ENCODE peak calls at places on chromosomes 3 and 15, in ten cellular contexts. One of them, this sample, is unnamed.

GRCh38 chr15:91534235-91534634 is 319.3 kb upstream of the SLCO3A1 start:
- DNase-seq in BJ: no peak
- DNase-seq in foreskin fibroblast: no peak
- DNase-seq in GM12865: no peak
- DNase-seq in fibroblast of the aortic adventitia: no peak
- DNase-seq in lung: no peak
- DNase-seq in PC-3: no peak
- DNase-seq in lower leg skin: no peak
- DNase-seq in cardiac muscle cell: no peak
- DNase-seq in prostate gland: no peak
- DNase-seq in this sample: no peak

GRCh38 chr3:49339947-49340800 is at the start of gene USP4:
- DNase-seq in BJ: peak
- DNase-seq in foreskin fibroblast: peak
- DNase-seq in GM12865: peak
- DNase-seq in fibroblast of the aortic adventitia: peak
- DNase-seq in lung: peak
- DNase-seq in PC-3: peak
- DNase-seq in lower leg skin: peak
- DNase-seq in cardiac muscle cell: peak
- DNase-seq in prostate gland: peak
- DNase-seq in this sample: no peak

GRCh38 chr3:3353153-3353552 is 173.7 kb upstream of the CRBN start:
- DNase-seq in BJ: no peak
- DNase-seq in foreskin fibroblast: no peak
- DNase-seq in GM12865: peak
- DNase-seq in fibroblast of the aortic adventitia: no peak
- DNase-seq in lung: no peak
- DNase-seq in PC-3: no peak
- DNase-seq in lower leg skin: no peak
- DNase-seq in cardiac muscle cell: no peak
- DNase-seq in prostate gland: no peak
- DNase-seq in this sample: no peak

GRCh38 chr3:49602877-49603411 is 48.7 kb downstream of the BSN start:
- DNase-seq in BJ: no peak
- DNase-seq in foreskin fibroblast: no peak
- DNase-seq in GM12865: peak
- DNase-seq in fibroblast of the aortic adventitia: no peak
- DNase-seq in lung: no peak
- DNase-seq in PC-3: peak
- DNase-seq in lower leg skin: no peak
- DNase-seq in cardiac muscle cell: no peak
- DNase-seq in prostate gland: no peak
- DNase-seq in this sample: no peak

GRCh38 chr15:40088929-40089755 is 19.5 kb downstream of the BMF start:
- DNase-seq in BJ: no peak
- DNase-seq in foreskin fibroblast: no peak
- DNase-seq in GM12865: no peak
- DNase-seq in fibroblast of the aortic adventitia: peak
- DNase-seq in lung: no peak
- DNase-seq in PC-3: no peak
- DNase-seq in lower leg skin: no peak
- DNase-seq in cardiac muscle cell: peak
- DNase-seq in prostate gland: no peak
- DNase-seq in this sample: no peak

GRCh38 chr15:31259562-31260252 is 66.9 kb upstream of the KLF13 start:
- DNase-seq in BJ: no peak
- DNase-seq in foreskin fibroblast: no peak
- DNase-seq in GM12865: no peak
- DNase-seq in fibroblast of the aortic adventitia: no peak
- DNase-seq in lung: no peak
- DNase-seq in PC-3: no peak
- DNase-seq in lower leg skin: no peak
- DNase-seq in cardiac muscle cell: no peak
- DNase-seq in prostate gland: no peak
- DNase-seq in this sample: no peak

GRCh38 chr3:71587958-71588357 is 4.4 kb upstream of the FOXP1 start:
- DNase-seq in BJ: no peak
- DNase-seq in foreskin fibroblast: no peak
- DNase-seq in GM12865: no peak
- DNase-seq in fibroblast of the aortic adventitia: no peak
- DNase-seq in lung: no peak
- DNase-seq in PC-3: no peak
- DNase-seq in lower leg skin: no peak
- DNase-seq in cardiac muscle cell: no peak
- DNase-seq in prostate gland: no peak
- DNase-seq in this sample: no peak

GRCh38 chr3:173066044-173066679 is 74.9 kb downstream of the SPATA16 start:
- DNase-seq in BJ: no peak
- DNase-seq in foreskin fibroblast: peak
- DNase-seq in GM12865: peak
- DNase-seq in fibroblast of the aortic adventitia: peak
- DNase-seq in lung: no peak
- DNase-seq in PC-3: peak
- DNase-seq in lower leg skin: no peak
- DNase-seq in cardiac muscle cell: no peak
- DNase-seq in prostate gland: no peak
- DNase-seq in this sample: no peak

GRCh38 chr3:13287833-13288232 is 132.3 kb downstream of the NUP210 start:
- DNase-seq in BJ: no peak
- DNase-seq in foreskin fibroblast: no peak
- DNase-seq in GM12865: no peak
- DNase-seq in fibroblast of the aortic adventitia: no peak
- DNase-seq in lung: no peak
- DNase-seq in PC-3: no peak
- DNase-seq in lower leg skin: no peak
- DNase-seq in cardiac muscle cell: no peak
- DNase-seq in prostate gland: no peak
- DNase-seq in this sample: no peak

DNA sequence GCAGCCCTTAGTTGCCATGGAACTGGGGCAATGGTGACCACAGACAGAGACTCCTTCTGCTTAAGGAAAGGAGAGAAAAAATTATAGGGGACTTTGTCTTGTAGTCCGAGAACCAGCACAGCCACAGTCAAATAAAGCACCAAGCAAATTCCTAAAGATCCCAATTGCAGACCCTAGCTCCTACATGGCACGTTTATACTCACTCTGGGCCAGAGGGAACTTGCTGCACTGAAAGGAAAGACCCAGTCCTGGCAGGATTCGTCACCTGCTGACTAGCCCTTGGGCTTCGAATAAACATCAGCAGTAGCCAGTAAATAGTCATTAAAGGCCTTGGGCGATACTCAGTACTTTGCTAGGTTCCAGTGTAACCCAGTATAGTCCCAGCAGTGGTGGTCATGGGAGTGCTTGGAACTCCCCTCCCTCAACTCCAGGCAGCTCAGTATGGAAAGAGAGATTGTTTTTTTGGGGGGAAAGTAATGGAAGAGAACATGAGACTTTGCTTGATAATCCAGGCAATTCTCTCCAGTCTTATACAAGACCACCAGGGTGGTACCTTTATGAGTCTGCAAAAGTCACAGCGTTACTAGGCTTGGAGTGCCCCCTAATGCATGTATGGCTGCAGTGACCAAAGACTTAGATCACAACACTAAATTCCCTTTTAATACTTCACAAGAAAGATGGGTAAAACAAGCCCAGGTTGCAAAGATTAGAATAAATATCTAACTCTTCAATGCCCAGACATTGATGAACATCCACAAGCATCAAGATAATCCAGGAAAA is 66.4 kb upstream of the AGTR1 start:
- DNase-seq in BJ: no peak
- DNase-seq in foreskin fibroblast: no peak
- DNase-seq in GM12865: no peak
- DNase-seq in fibroblast of the aortic adventitia: peak
- DNase-seq in lung: no peak
- DNase-seq in PC-3: no peak
- DNase-seq in lower leg skin: no peak
- DNase-seq in cardiac muscle cell: peak
- DNase-seq in prostate gland: no peak
- DNase-seq in this sample: no peak
- TF ChIP-seq CTCF in BJ: no peak
- TF ChIP-seq CTCF in foreskin fibroblast: peak
- TF ChIP-seq CTCF in GM12865: no peak
- TF ChIP-seq CTCF in fibroblast of the aortic adventitia: peak
- TF ChIP-seq CTCF in lung: no peak
- TF ChIP-seq CTCF in PC-3: peak
- TF ChIP-seq CTCF in lower leg skin: no peak
- TF ChIP-seq CTCF in cardiac muscle cell: peak
- TF ChIP-seq CTCF in prostate gland: no peak
- TF ChIP-seq CTCF in this sample: peak

GRCh38 chr3:29772436-29772835 is 491.6 kb downstream of the RBMS3 start:
- DNase-seq in BJ: no peak
- DNase-seq in foreskin fibroblast: no peak
- DNase-seq in GM12865: no peak
- DNase-seq in fibroblast of the aortic adventitia: no peak
- DNase-seq in lung: no peak
- DNase-seq in PC-3: no peak
- DNase-seq in lower leg skin: no peak
- DNase-seq in cardiac muscle cell: no peak
- DNase-seq in prostate gland: no peak
- DNase-seq in this sample: no peak

GRCh38 chr3:29773481-29773880 is 492.6 kb downstream of the RBMS3 start:
- DNase-seq in BJ: no peak
- DNase-seq in foreskin fibroblast: no peak
- DNase-seq in GM12865: no peak
- DNase-seq in fibroblast of the aortic adventitia: no peak
- DNase-seq in lung: no peak
- DNase-seq in PC-3: no peak
- DNase-seq in lower leg skin: no peak
- DNase-seq in cardiac muscle cell: no peak
- DNase-seq in prostate gland: no peak
- DNase-seq in this sample: no peak

GRCh38 chr3:29775352-29775751 is 494.5 kb downstream of the RBMS3 start:
- DNase-seq in BJ: no peak
- DNase-seq in foreskin fibroblast: no peak
- DNase-seq in GM12865: no peak
- DNase-seq in fibroblast of the aortic adventitia: peak
- DNase-seq in lung: no peak
- DNase-seq in PC-3: no peak
- DNase-seq in lower leg skin: no peak
- DNase-seq in cardiac muscle cell: peak
- DNase-seq in prostate gland: no peak
- DNase-seq in this sample: peak

GRCh38 chr3:29777869-29778268 is 497.0 kb downstream of the RBMS3 start:
- DNase-seq in BJ: no peak
- DNase-seq in foreskin fibroblast: no peak
- DNase-seq in GM12865: no peak
- DNase-seq in fibroblast of the aortic adventitia: no peak
- DNase-seq in lung: no peak
- DNase-seq in PC-3: no peak
- DNase-seq in lower leg skin: no peak
- DNase-seq in cardiac muscle cell: no peak
- DNase-seq in prostate gland: no peak
- DNase-seq in this sample: no peak
- H3K4me3 ChIP-seq in BJ: no peak
- H3K4me3 ChIP-seq in foreskin fibroblast: no peak
- H3K4me3 ChIP-seq in GM12865: no peak
- H3K4me3 ChIP-seq in fibroblast of the aortic adventitia: no peak
- H3K4me3 ChIP-seq in lung: no peak
- H3K4me3 ChIP-seq in PC-3: no peak
- H3K4me3 ChIP-seq in lower leg skin: no peak
- H3K4me3 ChIP-seq in cardiac muscle cell: no peak
- H3K4me3 ChIP-seq in prostate gland: no peak
- H3K4me3 ChIP-seq in this sample: no peak

GRCh38 chr3:165624761-165625160 is 212.5 kb downstream of the BCHE start:
- DNase-seq in BJ: no peak
- DNase-seq in foreskin fibroblast: no peak
- DNase-seq in GM12865: peak
- DNase-seq in fibroblast of the aortic adventitia: peak
- DNase-seq in lung: no peak
- DNase-seq in PC-3: peak
- DNase-seq in lower leg skin: no peak
- DNase-seq in cardiac muscle cell: no peak
- DNase-seq in prostate gland: no peak
- DNase-seq in this sample: no peak
- TF ChIP-seq CTCF in BJ: no peak
- TF ChIP-seq CTCF in foreskin fibroblast: peak
- TF ChIP-seq CTCF in GM12865: peak
- TF ChIP-seq CTCF in fibroblast of the aortic adventitia: peak
- TF ChIP-seq CTCF in lung: no peak
- TF ChIP-seq CTCF in PC-3: peak
- TF ChIP-seq CTCF in lower leg skin: no peak
- TF ChIP-seq CTCF in cardiac muscle cell: peak
- TF ChIP-seq CTCF in prostate gland: no peak
- TF ChIP-seq CTCF in this sample: peak

GRCh38 chr15:98865397-98866339 is 141.9 kb downstream of the PGPEP1L start:
- DNase-seq in BJ: no peak
- DNase-seq in foreskin fibroblast: peak
- DNase-seq in GM12865: no peak
- DNase-seq in fibroblast of the aortic adventitia: peak
- DNase-seq in lung: peak
- DNase-seq in PC-3: peak
- DNase-seq in lower leg skin: peak
- DNase-seq in cardiac muscle cell: no peak
- DNase-seq in prostate gland: peak
- DNase-seq in this sample: no peak

GRCh38 chr15:98863983-98864382 is 143.6 kb downstream of the PGPEP1L start:
- DNase-seq in BJ: no peak
- DNase-seq in foreskin fibroblast: no peak
- DNase-seq in GM12865: no peak
- DNase-seq in fibroblast of the aortic adventitia: no peak
- DNase-seq in lung: no peak
- DNase-seq in PC-3: no peak
- DNase-seq in lower leg skin: no peak
- DNase-seq in cardiac muscle cell: no peak
- DNase-seq in prostate gland: no peak
- DNase-seq in this sample: no peak

GRCh38 chr15:98868564-98868963 is 139.0 kb downstream of the PGPEP1L start:
- DNase-seq in BJ: no peak
- DNase-seq in foreskin fibroblast: no peak
- DNase-seq in GM12865: no peak
- DNase-seq in fibroblast of the aortic adventitia: no peak
- DNase-seq in lung: no peak
- DNase-seq in PC-3: no peak
- DNase-seq in lower leg skin: no peak
- DNase-seq in cardiac muscle cell: no peak
- DNase-seq in prostate gland: peak
- DNase-seq in this sample: no peak

GRCh38 chr15:98870788-98871187 is 136.8 kb downstream of the PGPEP1L start:
- DNase-seq in BJ: no peak
- DNase-seq in foreskin fibroblast: no peak
- DNase-seq in GM12865: no peak
- DNase-seq in fibroblast of the aortic adventitia: no peak
- DNase-seq in lung: no peak
- DNase-seq in PC-3: no peak
- DNase-seq in lower leg skin: no peak
- DNase-seq in cardiac muscle cell: no peak
- DNase-seq in prostate gland: no peak
- DNase-seq in this sample: no peak

DNA sequence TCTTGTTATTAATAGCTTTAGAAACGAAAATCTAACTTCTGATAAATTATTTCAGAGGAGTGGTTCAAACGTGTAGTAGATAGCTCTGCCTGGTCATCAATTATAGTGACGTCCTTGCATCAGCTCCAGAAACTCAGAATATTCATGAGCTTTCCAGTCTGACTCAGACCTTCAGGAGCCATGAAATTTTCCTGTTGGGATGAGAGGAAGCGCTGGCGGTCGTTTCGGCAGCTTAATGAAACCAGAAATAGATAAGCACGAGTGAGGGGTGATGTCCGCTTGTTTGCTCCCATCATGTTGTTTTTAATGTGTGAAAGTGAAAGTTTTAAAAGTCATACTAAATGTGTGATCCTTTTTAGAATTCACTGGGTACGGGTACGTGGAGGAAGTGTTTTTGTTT is 141.1 kb downstream of the PGPEP1L start:
- DNase-seq in BJ: no peak
- DNase-seq in foreskin fibroblast: no peak
- DNase-seq in GM12865: no peak
- DNase-seq in fibroblast of the aortic adventitia: peak
- DNase-seq in lung: no peak
- DNase-seq in PC-3: no peak
- DNase-seq in lower leg skin: peak
- DNase-seq in cardiac muscle cell: no peak
- DNase-seq in prostate gland: no peak
- DNase-seq in this sample: no peak
- H3K4me3 ChIP-seq in BJ: peak
- H3K4me3 ChIP-seq in foreskin fibroblast: peak
- H3K4me3 ChIP-seq in GM12865: no peak
- H3K4me3 ChIP-seq in fibroblast of the aortic adventitia: peak
- H3K4me3 ChIP-seq in lung: no peak
- H3K4me3 ChIP-seq in PC-3: peak
- H3K4me3 ChIP-seq in lower leg skin: no peak
- H3K4me3 ChIP-seq in cardiac muscle cell: no peak
- H3K4me3 ChIP-seq in prostate gland: peak
- H3K4me3 ChIP-seq in this sample: peak

This sample was measured in AG04449.